ENCODE peak calls at places on chromosomes 7 and 10, in four cellular contexts. H, F, U and O are unnamed samples.

GRCh38 chr10:43930243-43930642 is 281.6 kb upstream of the ZNF32 start:
- DNase-seq in H (no peak), F (no peak), U (no peak), O (no peak)

GRCh38 chr10:112295853-112296830 is 12.9 kb downstream of the TECTB start:
- DNase-seq in H (peak; percentile 88), F (peak; percentile 71), U (no peak), O (no peak)

GRCh38 chr10:110512461-110513187 is 14.9 kb downstream of the DUSP5 start:
- DNase-seq in U (no peak), F (peak; percentile 91), H (no peak), O (no peak)

GRCh38 chr10:6778992-6779701 is 199.1 kb upstream of the PRKCQ start:
- DNase-seq in F (peak; percentile 99), U (no peak), H (no peak), O (peak; percentile 11)

GRCh38 chr10:11208908-11209809 is 191.5 kb downstream of the CELF2 start:
- DNase-seq in U (no peak), H (no peak), F (no peak), O (no peak)

GRCh38 chr7:114047889-114048288 is 129.1 kb upstream of the PPP1R3A start:
- DNase-seq in U (no peak), F (peak; percentile 87), H (no peak), O (no peak)

GRCh38 chr7:98991141-98991540 is 112.8 kb downstream of the TRRAP start:
- DNase-seq in H (no peak), F (no peak), U (no peak), O (no peak)

GRCh38 chr10:109018892-109019507 is 904.3 kb downstream of the XPNPEP1 start:
- DNase-seq in F (peak; percentile 65), U (no peak), H (no peak), O (no peak)

GRCh38 chr10:126663880-126664279 is 6.6 kb downstream of the C10orf90 start:
- DNase-seq in U (no peak), H (peak; percentile 63), F (peak; percentile 89), O (no peak)

GRCh38 chr10:15718495-15719061 is 1.1 kb downstream of the ITGA8 start:
- DNase-seq in F (no peak), U (no peak), H (no peak), O (no peak)

GRCh38 chr10:103042129-103042528 is 124.0 kb downstream of the CNNM2 start:
- DNase-seq in H (peak; percentile 12), U (no peak), F (no peak), O (no peak)

DNA sequence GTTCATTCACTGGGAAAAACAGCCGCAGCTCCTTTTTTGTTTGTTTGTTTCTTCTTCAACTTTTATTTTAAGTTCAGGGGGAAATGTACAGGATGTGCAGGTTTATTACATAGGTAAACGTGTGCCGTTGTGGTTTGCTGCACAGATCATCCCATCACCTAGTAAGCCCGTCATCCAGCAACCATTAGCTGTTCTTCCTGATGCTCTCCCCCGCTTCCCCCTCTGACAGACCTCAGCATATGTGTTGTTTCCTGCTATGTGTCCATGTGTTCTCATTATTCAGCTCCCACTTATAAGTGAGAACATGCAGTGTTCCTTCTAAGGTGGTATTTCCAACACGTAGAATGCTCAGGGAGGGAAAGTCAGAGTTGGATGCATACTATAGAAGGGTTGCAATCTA is 278.3 kb downstream of the REEP3 start:
- DNase-seq in F (no peak), U (no peak), H (no peak), O (no peak)
- H3K4me3 ChIP-seq in F (peak overlapping the region; percentile 35), U (no peak overlapping the region), H (no peak overlapping the region), O (no peak overlapping the region)

GRCh38 chr7:3042861-3043489 is 692 bp downstream of the CARD11 start:
- DNase-seq in F (no peak), H (no peak), U (peak; percentile 20), O (no peak)
- H3K4me3 ChIP-seq in F (no peak overlapping the region), H (no peak overlapping the region), U (peak overlapping the region; percentile 96), O (no peak overlapping the region)

GRCh38 chr7:20798081-20798693 is 11.5 kb upstream of the SP8 start:
- DNase-seq in H (no peak), U (no peak), F (peak; percentile 58), O (peak; percentile 75)

GRCh38 chr7:20799566-20800377 is 13.1 kb upstream of the SP8 start:
- DNase-seq in H (no peak), U (no peak), F (no peak), O (no peak)

GRCh38 chr7:20796565-20796964 is 9.9 kb upstream of the SP8 start:
- DNase-seq in H (no peak), F (no peak), U (no peak), O (no peak)

GRCh38 chr7:20797174-20798080 is 10.7 kb upstream of the SP8 start:
- DNase-seq in H (no peak), F (no peak), U (no peak), O (peak; percentile 59)

DNA sequence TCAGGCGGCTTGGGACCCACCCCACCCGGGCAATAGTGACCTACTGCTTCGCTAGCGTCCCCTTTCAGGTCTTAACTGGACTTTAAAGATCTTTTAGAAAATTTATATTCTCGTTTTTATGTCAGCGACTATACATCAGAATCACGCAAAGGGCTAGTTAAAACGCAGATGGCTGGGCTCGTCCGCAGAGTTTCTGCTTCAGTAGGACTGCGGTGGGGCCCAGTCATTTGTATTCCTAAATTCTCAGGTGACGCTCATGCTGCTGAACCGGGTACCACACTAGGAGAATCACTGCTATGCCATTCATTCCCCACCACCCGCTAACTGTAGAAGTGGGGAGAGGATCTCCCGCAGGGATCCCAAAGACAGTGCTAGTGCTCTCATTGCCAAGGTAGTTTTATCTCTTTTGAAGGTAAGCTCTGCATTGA is 12.0 kb upstream of the SP8 start:
- DNase-seq in U (no peak), F (no peak), H (no peak), O (no peak)
- H3K4me3 ChIP-seq in U (no peak overlapping the region), F (peak overlapping the region; percentile 63), H (peak overlapping the region; percentile 41), O (peak overlapping the region; percentile 69)

GRCh38 chr7:127252736-127253288 is at the start of gene GRM8:
- DNase-seq in H (peak; percentile 72), U (no peak), F (peak; percentile 69), O (peak; percentile 9)

GRCh38 chr7:127251458-127252379 is 1.0 kb downstream of the GRM8 start:
- DNase-seq in U (no peak), H (peak; percentile 14), F (peak; percentile 34), O (no peak)

GRCh38 chr7:127251048-127251451 is 1.7 kb downstream of the GRM8 start:
- DNase-seq in U (no peak), F (peak; percentile 16), H (peak; percentile 12), O (no peak)

GRCh38 chr7:127253289-127254162 is 785 bp upstream of the GRM8 start:
- DNase-seq in H (peak; percentile 71), F (peak; percentile 83), U (no peak), O (peak; percentile 49)

GRCh38 chr7:127252380-127252718 is 392 bp downstream of the GRM8 start:
- DNase-seq in F (no peak), U (no peak), H (no peak), O (no peak)
- H3K4me3 ChIP-seq in F (peak overlapping the region; percentile 90), U (peak overlapping the region; percentile 75), H (peak overlapping the region; percentile 55), O (peak overlapping the region; percentile 51)

GRCh38 chr10:50579491-50580259 is 44.1 kb downstream of the SGMS1 start:
- DNase-seq in U (no peak), F (no peak), H (no peak), O (peak; percentile 59)

GRCh38 chr10:50582061-50582460 is 41.7 kb downstream of the SGMS1 start:
- DNase-seq in U (no peak), F (peak; percentile 38), H (no peak), O (no peak)

GRCh38 chr10:50577681-50578350 is 45.9 kb downstream of the SGMS1 start:
- DNase-seq in U (no peak), H (peak; percentile 34), F (peak; percentile 40), O (no peak)

GRCh38 chr10:50578949-50579348 is 44.8 kb downstream of the SGMS1 start:
- DNase-seq in U (no peak), H (no peak), F (no peak), O (no peak)

DNA sequence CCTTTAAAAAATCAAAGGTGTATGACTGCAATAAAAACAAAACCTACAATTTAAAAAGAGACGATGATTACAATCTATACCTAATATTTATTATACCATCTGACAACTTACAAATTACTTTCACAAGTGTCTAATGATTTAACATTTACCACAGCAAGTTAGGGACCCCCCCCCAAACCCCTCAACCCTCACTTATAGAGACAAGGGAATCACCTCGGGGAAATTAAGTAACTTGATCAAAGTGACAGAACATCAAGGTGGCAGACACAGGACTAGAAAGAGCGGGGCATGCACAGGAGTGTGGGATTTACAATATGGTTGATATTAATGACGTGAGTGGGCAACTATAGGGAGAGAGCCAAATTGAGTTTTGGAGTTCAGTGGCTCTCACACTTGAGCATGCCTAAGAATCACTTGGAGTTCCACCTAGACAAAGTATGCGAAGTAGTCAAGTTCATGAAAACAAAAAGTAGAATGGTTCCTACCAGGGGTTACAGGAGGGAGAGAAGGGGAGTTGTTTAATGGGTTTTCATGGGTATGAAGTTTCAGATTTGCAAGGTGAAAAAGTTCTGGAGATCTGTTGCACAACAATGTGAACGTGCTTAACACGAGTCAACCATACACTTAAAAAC is 43.4 kb downstream of the SGMS1 start:
- DNase-seq in F (no peak), U (no peak), H (peak; percentile 33), O (no peak)
- H3K4me3 ChIP-seq in F (no peak overlapping the region), U (no peak overlapping the region), H (no peak overlapping the region), O (no peak overlapping the region)

DNA sequence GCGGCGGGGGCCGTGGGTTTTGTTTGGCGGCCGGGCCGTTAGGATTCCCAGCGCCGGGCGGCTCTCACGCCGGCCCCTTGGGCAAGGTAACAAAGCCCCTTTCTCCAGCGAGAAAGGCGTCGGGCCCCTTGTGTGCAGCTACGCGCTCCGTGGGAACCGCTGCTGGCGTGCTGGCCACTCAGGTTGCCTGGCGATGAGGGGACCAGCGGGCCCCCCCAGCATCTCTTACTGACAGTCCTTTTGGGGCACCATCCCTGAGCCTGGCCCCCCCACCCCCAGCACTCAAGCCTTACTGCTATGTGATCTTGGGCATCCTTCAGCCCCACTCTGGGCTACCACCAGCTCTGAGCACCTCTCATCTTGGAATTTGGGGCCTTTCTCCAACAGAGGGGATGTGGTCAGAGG is 1.8 kb downstream of the LFNG start:
- DNase-seq in U (no peak), H (no peak), F (no peak), O (no peak)
- H3K4me3 ChIP-seq in U (peak overlapping the region; percentile 100), H (peak overlapping the region; percentile 31), F (peak overlapping the region; percentile 69), O (peak overlapping the region; percentile 53)

DNA sequence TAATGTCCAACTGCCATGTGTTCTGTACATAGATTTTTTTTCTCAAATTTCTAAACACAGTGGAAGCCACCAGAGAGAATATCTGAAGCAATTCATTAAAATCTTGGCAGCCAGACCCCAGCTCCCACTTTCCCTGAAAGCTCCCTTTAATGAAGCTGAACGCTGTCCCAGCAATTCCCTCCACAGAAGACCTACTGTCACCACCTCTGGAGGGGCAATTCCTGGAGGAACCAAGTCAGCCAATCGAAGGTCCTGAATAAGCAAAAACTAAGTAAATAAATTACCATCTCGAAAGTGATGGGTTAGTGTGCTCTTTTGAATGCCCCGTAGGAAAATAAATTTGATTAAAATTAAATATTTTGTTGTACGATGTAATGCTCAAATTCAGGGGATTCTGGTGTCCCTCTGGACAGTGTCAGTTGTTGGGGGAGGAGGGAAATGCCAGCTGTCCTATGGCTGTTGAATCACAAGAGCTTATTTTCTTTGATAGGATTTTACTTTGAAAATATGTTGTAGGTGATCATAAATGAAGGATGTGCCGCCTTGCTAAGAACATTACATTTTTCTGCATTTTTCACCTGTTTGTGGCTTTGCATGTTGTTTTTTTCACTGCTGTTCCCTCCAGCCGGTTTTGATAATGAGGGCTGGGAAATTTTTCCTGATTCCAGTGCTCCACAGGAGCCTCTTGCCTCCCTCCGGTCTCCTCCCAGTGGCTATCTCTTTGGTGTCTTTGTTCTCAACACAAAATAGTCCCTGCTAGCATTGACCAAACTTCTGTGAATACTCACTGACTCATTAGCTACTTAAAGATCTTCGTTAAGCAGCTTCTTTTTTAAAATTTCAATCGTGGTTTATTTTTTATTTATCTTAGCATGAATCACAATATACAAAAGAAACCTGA is 9.3 kb upstream of the GSAP start:
- DNase-seq in F (peak; percentile 70), H (no peak), U (no peak), O (no peak)
- H3K4me3 ChIP-seq in F (peak overlapping the region; percentile 2), H (no peak overlapping the region), U (no peak overlapping the region), O (no peak overlapping the region)